ENCODE peak calls at places on chromosomes 11 and 22, in five cellular contexts. N is neural progenitor cell, P is kidney, S is MM.1S, U is stomach. R is an unnamed sample. For H3K4me1, the result is how much of the 10 kb centered on the place peaks cover.

GRCh38 chr11:112219476-112220232 is 6.6 kb upstream of the PTS start:
- DNase-seq in P (no peak), S (peak), N (peak), U (no peak), R (peak)

GRCh38 chr11:14645247-14645912 is 1.8 kb downstream of the PDE3B start:
- DNase-seq in U (no peak), N (no peak), P (no peak), S (no peak), R (no peak)

GRCh38 chr11:89182773-89183172 is 5.1 kb downstream of the TYR start:
- DNase-seq in N (no peak), S (no peak), P (no peak), U (no peak), R (no peak)

GRCh38 chr22:46652930-46653331 is 32.7 kb downstream of the GRAMD4 start:
- DNase-seq in N (no peak), U (no peak), P (no peak), S (no peak), R (no peak)

GRCh38 chr11:108117746-108118371 is 3.5 kb upstream of the ACAT1 start:
- DNase-seq in S (peak), P (no peak), U (no peak), N (peak), R (peak)

GRCh38 chr11:65565624-65566453 is 4.4 kb upstream of the ZNRD2 start:
- DNase-seq in N (no peak), S (no peak), P (no peak), U (no peak), R (no peak)

GRCh38 chr11:119501777-119502405 is 78.9 kb upstream of the THY1 start:
- DNase-seq in N (peak), U (no peak), P (no peak), S (no peak), R (no peak)

GRCh38 chr11:43852057-43852636 is 28.5 kb upstream of the ALKBH3 start:
- DNase-seq in P (no peak), N (peak), S (peak), U (peak), R (peak)

GRCh38 chr11:67440229-67441081 is 2.8 kb downstream of the CORO1B start:
- DNase-seq in N (no peak), P (no peak), S (no peak), U (no peak), R (no peak)

GRCh38 chr11:58575377-58576020 is at the start of gene LPXN:
- DNase-seq in N (no peak), U (no peak), P (no peak), S (peak), R (no peak)

GRCh38 chr11:3942956-3943497 is 87.6 kb downstream of the STIM1 start:
- DNase-seq in U (no peak), P (no peak), S (no peak), N (no peak), R (no peak)

GRCh38 chr11:133821776-133822175 is 23.5 kb downstream of the SPATA19 start:
- DNase-seq in U (peak), S (peak), N (peak), P (no peak), R (no peak)

GRCh38 chr11:19592842-19593241 is 119.8 kb upstream of the NAV2 start:
- DNase-seq in P (no peak), N (no peak), S (no peak), U (no peak), R (no peak)

GRCh38 chr11:13869404-13869886 is 93.1 kb upstream of the SPON1 start:
- DNase-seq in P (no peak), U (no peak), S (no peak), N (no peak), R (no peak)

GRCh38 chr11:71490731-71491390 is 36.2 kb upstream of the KRTAP5-7 start:
- DNase-seq in U (peak), S (no peak), P (no peak), N (no peak), R (peak)

GRCh38 chr11:28447226-28447625 is 339.0 kb downstream of the METTL15 start:
- DNase-seq in N (no peak), P (no peak), S (no peak), U (no peak), R (peak)

GRCh38 chr11:123474994-123475393 is 44.9 kb downstream of the GRAMD1B start:
- DNase-seq in P (no peak), U (no peak), S (no peak), N (no peak), R (no peak)

GRCh38 chr22:40436460-40437431 is 66.4 kb downstream of the SGSM3 start:
- DNase-seq in S (peak), U (no peak), N (peak), P (no peak), R (peak)

GRCh38 chr11:134406264-134407185 is 5.5 kb downstream of the B3GAT1 start:
- DNase-seq in P (no peak), S (no peak), U (peak), N (no peak), R (no peak)

GRCh38 chr11:116422976-116423375 is 349.8 kb downstream of the BUD13 start:
- DNase-seq in S (no peak), N (peak), U (no peak), P (no peak), R (no peak)

GRCh38 chr11:46036969-46037368 is 84.3 kb downstream of the PHF21A start:
- DNase-seq in S (no peak), N (no peak), U (no peak), P (no peak), R (no peak)

GRCh38 chr11:46055371-46055770 is 65.9 kb downstream of the PHF21A start:
- DNase-seq in S (no peak), U (no peak), N (peak), P (no peak), R (no peak)

GRCh38 chr22:33539902-33540751 is 380.1 kb downstream of the LARGE1 start:
- DNase-seq in S (no peak), U (peak), P (peak), N (no peak), R (no peak)
- H3K4me3 ChIP-seq in S (no peak), U (no peak), P (no peak), N (no peak), R (no peak)

GRCh38 chr11:96318850-96319249 is 24.1 kb downstream of the MAML2 start:
- DNase-seq in U (no peak), S (no peak), P (no peak), N (no peak), R (no peak)

GRCh38 chr11:96323643-96323985 is 19.4 kb downstream of the MAML2 start:
- DNase-seq in U (no peak), N (no peak), P (no peak), S (no peak), R (no peak)

GRCh38 chr11:96319901-96320656 is 22.9 kb downstream of the MAML2 start:
- DNase-seq in P (no peak), N (no peak), S (no peak), U (no peak), R (no peak)

GRCh38 chr11:96322775-96323642 is 20.0 kb downstream of the MAML2 start:
- DNase-seq in N (no peak), U (no peak), P (no peak), S (no peak), R (no peak)

DNA sequence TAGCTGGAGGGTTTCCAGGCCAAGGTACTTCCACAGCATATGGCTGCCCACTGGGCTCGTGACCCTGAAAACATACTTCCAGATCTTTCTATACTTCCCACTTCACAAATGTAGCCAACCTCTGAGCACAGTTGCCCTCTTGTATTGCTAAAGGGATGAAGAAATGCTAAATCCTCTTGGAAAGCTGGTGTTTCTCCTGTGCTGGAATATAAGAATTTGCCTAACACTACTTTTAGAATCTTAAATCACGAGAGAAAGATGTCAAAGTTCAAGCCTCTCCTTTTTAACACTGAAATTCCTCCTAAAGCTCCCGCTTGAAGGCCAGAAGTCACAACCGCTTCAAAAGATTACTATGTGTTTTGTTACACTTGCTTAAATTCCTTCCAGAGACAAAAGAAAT is 21.9 kb downstream of the MAML2 start:
- DNase-seq in N (no peak), S (no peak), U (no peak), P (no peak), R (no peak)
- H3K4me1 ChIP-seq in N (under half), S (under half), U (under half), P (under half), R (half or more)

GRCh38 chr22:49934891-49935557 is 16.6 kb downstream of the CRELD2 start:
- DNase-seq in S (peak), P (peak), N (peak), U (peak), R (peak)

GRCh38 chr22:49935561-49935960 is 17.1 kb downstream of the CRELD2 start:
- DNase-seq in U (no peak), S (no peak), P (peak), N (no peak), R (no peak)

GRCh38 chr22:49933236-49933921 is 14.9 kb downstream of the CRELD2 start:
- DNase-seq in P (peak), N (no peak), U (peak), S (no peak), R (no peak)

GRCh38 chr22:49936018-49936972 is 17.9 kb downstream of the CRELD2 start:
- DNase-seq in S (peak), P (peak), U (peak), N (peak), R (peak)

DNA sequence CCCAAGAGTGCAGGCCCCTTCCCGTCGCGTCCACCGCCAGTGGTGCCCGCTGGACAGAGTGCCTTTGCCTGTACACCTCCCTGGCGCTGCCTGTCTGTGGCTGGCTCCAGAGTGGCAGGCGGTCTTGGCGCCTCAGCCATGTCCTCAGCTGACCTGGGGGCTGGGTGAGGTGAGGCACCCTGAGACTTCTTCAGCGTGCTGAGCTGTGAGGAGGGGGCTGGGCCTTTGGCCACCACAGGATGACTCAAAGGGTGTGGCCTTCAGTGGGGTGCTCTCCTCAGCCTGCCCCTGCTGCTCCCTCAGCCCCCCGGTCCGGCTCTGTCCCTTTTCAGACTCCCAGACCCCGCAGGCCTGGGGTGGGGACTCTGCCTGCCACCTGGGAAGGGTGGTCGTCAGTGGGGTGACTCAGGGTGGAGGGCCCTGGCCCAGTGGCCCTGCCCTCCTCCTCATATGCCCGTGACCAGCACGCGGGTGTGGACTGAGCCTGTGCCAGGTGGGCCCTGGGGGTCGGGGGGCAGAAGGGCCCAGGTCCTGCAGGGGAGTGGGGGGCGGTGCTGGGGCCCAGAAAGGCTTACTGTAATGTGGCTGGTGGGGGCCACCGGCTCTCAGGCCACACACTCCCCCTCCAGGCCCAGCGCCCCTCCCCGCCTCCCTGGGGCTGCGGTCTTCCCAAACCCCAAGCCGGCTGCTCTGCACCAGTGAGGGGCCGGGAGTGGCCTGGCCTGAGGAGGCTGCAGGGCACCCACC is 15.9 kb downstream of the CRELD2 start:
- DNase-seq in P (peak), U (peak), S (no peak), N (no peak), R (peak)
- H3K4me3 ChIP-seq in P (no peak), U (peak), S (peak), N (no peak), R (no peak)

GRCh38 chr22:38796262-38796957 is 2.5 kb upstream of the DNAL4 start:
- DNase-seq in N (no peak), U (no peak), S (no peak), P (no peak), R (no peak)

GRCh38 chr22:38792833-38793232 is 1.1 kb downstream of the DNAL4 start:
- DNase-seq in P (no peak), S (no peak), U (no peak), N (no peak), R (no peak)

GRCh38 chr22:38795569-38795968 is 1.6 kb upstream of the DNAL4 start:
- DNase-seq in U (no peak), S (no peak), P (no peak), N (no peak), R (no peak)

GRCh38 chr22:38789606-38790005 is 4.3 kb downstream of the DNAL4 start:
- DNase-seq in U (no peak), S (no peak), P (peak), N (no peak), R (no peak)

GRCh38 chr22:38793721-38794466 is at the start of gene DNAL4:
- DNase-seq in P (peak), S (peak), U (peak), N (peak), R (peak)
- H3K4me1 ChIP-seq in P (under half), S (under half), U (under half), N (under half), R (under half)